ENCODE peak calls at places on chromosomes 16 and 17, in nine cellular contexts. I is adrenal gland, T is sigmoid colon, R is HCT116, P is A549, O is Peyer's patch, V is H1, U is uterus, G is heart left ventricle. J is an unnamed sample.

GRCh38 chr17:41308251-41308917 is 725 bp downstream of the KRTAP16-1 start:
- DNase-seq in I (peak), V (no peak), G (peak), O (peak), T (no peak), R (no peak), U (no peak), P (no peak), J (peak)

GRCh38 chr16:85421338-85422123 is 191.6 kb upstream of the GSE1 start:
- DNase-seq in I (no peak), V (no peak), R (no peak), O (no peak), T (peak), P (no peak), G (no peak), U (no peak), J (peak)

GRCh38 chr16:75345711-75346110 is 87.6 kb downstream of the CFDP1 start:
- DNase-seq in T (no peak), P (no peak), V (no peak), O (no peak), I (peak), U (no peak), R (no peak), G (no peak), J (no peak)

GRCh38 chr17:38469875-38470274 is 41.6 kb downstream of the ARHGAP23 start:
- DNase-seq in G (no peak), I (no peak), R (no peak), T (no peak), U (peak), V (no peak), O (no peak), P (no peak), J (no peak)

GRCh38 chr17:34755981-34756669 is 176.7 kb downstream of the TMEM132E start:
- DNase-seq in U (no peak), P (no peak), R (no peak), T (peak), I (no peak), V (no peak), G (no peak), O (no peak), J (no peak)

GRCh38 chr17:34236341-34236892 is 18.7 kb upstream of the CCL2 start:
- DNase-seq in V (no peak), P (no peak), U (no peak), R (no peak), T (no peak), O (no peak), G (no peak), I (no peak), J (no peak)

GRCh38 chr17:57823469-57824401 is 26.1 kb downstream of the MRPS23 start:
- DNase-seq in P (peak), O (no peak), R (no peak), V (no peak), U (no peak), I (no peak), G (no peak), T (no peak), J (no peak)

GRCh38 chr17:57604771-57605733 is 140.0 kb downstream of the CCDC182 start:
- DNase-seq in O (no peak), G (peak), I (peak), T (peak), R (no peak), V (no peak), P (no peak), U (peak), J (peak)

GRCh38 chr16:86464044-86464443 is 46.3 kb upstream of the FOXF1 start:
- DNase-seq in O (no peak), P (no peak), U (no peak), T (no peak), V (no peak), I (no peak), G (no peak), R (no peak), J (no peak)

GRCh38 chr17:79413591-79413990 is 197.3 kb downstream of the RBFOX3 start:
- DNase-seq in I (no peak), G (no peak), V (no peak), R (no peak), T (no peak), O (no peak), U (no peak), P (no peak), J (peak)

GRCh38 chr17:62792122-62792800 is 15.9 kb downstream of the MARCHF10 start:
- DNase-seq in U (no peak), T (no peak), G (no peak), P (peak), R (peak), I (peak), O (no peak), V (no peak), J (no peak)

GRCh38 chr17:73072254-73072962 is 20.1 kb downstream of the SLC39A11 start:
- DNase-seq in R (no peak), P (no peak), T (no peak), I (no peak), U (no peak), V (no peak), O (no peak), G (no peak), J (no peak)

GRCh38 chr16:89782489-89782888 is 34.0 kb downstream of the FANCA start:
- DNase-seq in I (no peak), O (no peak), R (no peak), P (no peak), V (no peak), G (no peak), T (no peak), U (no peak), J (no peak)

GRCh38 chr16:78895661-78896060 is 704.9 kb downstream of the MAF start:
- DNase-seq in G (no peak), P (no peak), I (no peak), T (no peak), U (no peak), R (no peak), V (no peak), O (no peak), J (peak)

GRCh38 chr16:58814348-58814801 is 80.3 kb upstream of the GOT2 start:
- DNase-seq in P (peak), O (no peak), V (peak), G (peak), R (peak), I (peak), U (peak), T (no peak), J (peak)

GRCh38 chr17:40399185-40399584 is 18.5 kb downstream of the TOP2A start:
- DNase-seq in O (no peak), T (no peak), I (no peak), P (peak), R (peak), V (no peak), U (no peak), G (no peak), J (no peak)

GRCh38 chr17:37117743-37118142 is 169.0 kb downstream of the AATF start:
- DNase-seq in I (no peak), G (no peak), R (no peak), O (no peak), U (no peak), T (no peak), P (no peak), V (no peak), J (peak)

GRCh38 chr16:4675864-4676786 is 17.2 kb upstream of the NUDT16L1 start:
- DNase-seq in V (no peak), P (no peak), G (no peak), U (no peak), T (no peak), O (no peak), I (peak), R (no peak), J (no peak)

GRCh38 chr17:36705651-36706436 is 104.5 kb downstream of the MRM1 start:
- DNase-seq in P (peak), R (peak), O (no peak), I (peak), V (no peak), T (no peak), G (no peak), U (no peak), J (peak)

GRCh38 chr16:4772351-4772750 is 5.4 kb upstream of the ZNF500 start:
- DNase-seq in O (no peak), U (no peak), I (no peak), T (no peak), V (no peak), G (no peak), P (no peak), R (no peak), J (no peak)

GRCh38 chr16:59632266-59632855 is 898.2 kb upstream of the GOT2 start:
- DNase-seq in P (peak), R (no peak), V (no peak), O (no peak), U (no peak), G (no peak), I (no peak), T (no peak), J (no peak)

GRCh38 chr17:75845058-75845711 is 981 bp upstream of the UNC13D start:
- DNase-seq in O (peak), G (peak), I (peak), R (peak), V (peak), T (peak), P (peak), U (peak), J (peak)

GRCh38 chr17:1449412-1449967 is 6.5 kb downstream of the CRK start:
- DNase-seq in T (no peak), U (no peak), O (no peak), V (no peak), P (no peak), R (no peak), I (no peak), G (no peak), J (no peak)

GRCh38 chr17:16100737-16101400 is 101.2 kb downstream of the TTC19 start:
- DNase-seq in V (no peak), O (no peak), R (no peak), I (no peak), G (no peak), U (no peak), T (no peak), P (no peak), J (no peak)

GRCh38 chr16:89431158-89431584 is 59.2 kb downstream of the ANKRD11 start:
- DNase-seq in U (no peak), I (peak), R (no peak), O (peak), P (peak), V (no peak), G (no peak), T (peak), J (peak)

GRCh38 chr16:47460755-47461597 is at the start of the genes ITFG1 and PHKB:
- DNase-seq in O (peak), I (peak), V (peak), T (peak), R (peak), G (peak), U (peak), P (peak), J (peak)
- TF ChIP-seq POLR2A in O (peak), I (peak), V (peak), T (peak), R (peak), G (peak), U (peak), P (peak), J (no peak)

GRCh38 chr16:69590590-69590989 is 24.8 kb downstream of the NFAT5 start:
- DNase-seq in R (no peak), V (no peak), G (no peak), P (no peak), U (no peak), O (no peak), T (no peak), I (no peak), J (no peak)
- H3K27ac ChIP-seq in R (no peak), V (no peak), G (no peak), P (peak), U (no peak), O (no peak), T (no peak), I (no peak), J (no peak)

DNA sequence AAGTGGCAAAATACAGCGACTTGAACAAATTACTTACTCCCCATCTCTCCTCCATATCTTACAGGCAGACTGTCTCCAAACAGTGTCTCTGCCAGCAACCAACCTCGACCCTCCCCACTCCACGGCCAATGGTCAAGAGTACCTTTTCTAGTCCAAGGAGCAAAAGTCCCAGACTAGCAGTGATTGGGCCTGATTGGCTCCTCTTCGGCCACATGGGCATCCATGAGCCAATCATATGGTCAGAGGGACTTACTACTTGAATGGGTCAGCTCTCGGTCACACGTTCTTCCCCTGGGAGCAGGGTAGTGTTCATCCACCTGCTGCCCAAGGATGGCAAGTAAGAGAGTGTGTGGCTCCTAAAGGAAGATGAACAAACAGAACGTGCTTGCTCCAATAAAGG is 84.6 kb downstream of the C16orf78 start:
- DNase-seq in G (no peak), R (no peak), U (no peak), I (no peak), V (no peak), T (peak), P (no peak), O (no peak), J (no peak)
- TF ChIP-seq POLR2A in G (no peak), R (no peak), U (no peak), I (no peak), V (no peak), T (no peak), P (no peak), O (no peak), J (no peak)

DNA sequence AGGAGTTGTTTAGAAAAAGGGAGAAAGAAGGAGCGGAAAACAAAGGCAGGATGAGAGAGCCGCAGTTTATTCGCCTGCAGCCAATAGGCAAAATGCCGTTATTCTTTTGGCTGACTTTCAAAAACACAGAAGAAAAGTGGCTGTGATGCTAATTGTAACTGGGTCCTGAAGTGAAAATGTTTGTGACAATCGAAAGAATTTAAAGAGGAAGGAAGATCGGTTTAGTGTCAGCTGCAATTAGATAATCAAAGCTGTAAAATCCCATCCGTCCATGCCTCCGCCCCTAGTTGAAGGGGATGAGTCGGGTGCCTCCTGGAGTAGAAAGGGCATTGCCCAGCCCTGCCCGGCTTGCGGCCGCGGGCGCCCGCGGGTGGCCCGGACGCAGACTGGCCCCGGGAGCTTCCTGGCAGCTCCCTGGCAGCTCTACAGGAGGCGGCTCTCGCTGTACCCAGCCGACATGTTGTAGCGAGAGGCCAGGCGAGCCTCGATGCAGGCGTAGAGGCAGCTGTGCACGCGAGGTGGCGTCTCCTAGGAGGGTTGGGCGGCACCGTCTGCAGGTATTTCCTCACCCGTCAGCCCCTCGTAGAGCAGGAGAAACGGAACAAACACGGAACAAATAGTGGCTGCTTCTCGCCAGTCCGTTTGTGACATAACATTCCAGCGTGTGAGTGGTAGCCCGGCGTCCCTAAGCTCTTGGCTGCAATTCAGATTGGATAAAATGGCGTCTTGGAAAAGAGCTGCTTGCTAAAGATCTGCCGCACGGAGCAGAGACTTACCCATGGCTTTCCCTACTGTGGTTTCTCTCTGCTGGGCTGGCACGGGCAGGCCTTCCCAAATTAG is 82.3 kb downstream of the TNRC6C start:
- DNase-seq in R (peak), V (no peak), T (peak), I (peak), U (peak), P (peak), O (peak), G (peak), J (peak)
- H3K27ac ChIP-seq in R (peak), V (no peak), T (peak), I (peak), U (peak), P (peak), O (peak), G (peak), J (peak)

DNA sequence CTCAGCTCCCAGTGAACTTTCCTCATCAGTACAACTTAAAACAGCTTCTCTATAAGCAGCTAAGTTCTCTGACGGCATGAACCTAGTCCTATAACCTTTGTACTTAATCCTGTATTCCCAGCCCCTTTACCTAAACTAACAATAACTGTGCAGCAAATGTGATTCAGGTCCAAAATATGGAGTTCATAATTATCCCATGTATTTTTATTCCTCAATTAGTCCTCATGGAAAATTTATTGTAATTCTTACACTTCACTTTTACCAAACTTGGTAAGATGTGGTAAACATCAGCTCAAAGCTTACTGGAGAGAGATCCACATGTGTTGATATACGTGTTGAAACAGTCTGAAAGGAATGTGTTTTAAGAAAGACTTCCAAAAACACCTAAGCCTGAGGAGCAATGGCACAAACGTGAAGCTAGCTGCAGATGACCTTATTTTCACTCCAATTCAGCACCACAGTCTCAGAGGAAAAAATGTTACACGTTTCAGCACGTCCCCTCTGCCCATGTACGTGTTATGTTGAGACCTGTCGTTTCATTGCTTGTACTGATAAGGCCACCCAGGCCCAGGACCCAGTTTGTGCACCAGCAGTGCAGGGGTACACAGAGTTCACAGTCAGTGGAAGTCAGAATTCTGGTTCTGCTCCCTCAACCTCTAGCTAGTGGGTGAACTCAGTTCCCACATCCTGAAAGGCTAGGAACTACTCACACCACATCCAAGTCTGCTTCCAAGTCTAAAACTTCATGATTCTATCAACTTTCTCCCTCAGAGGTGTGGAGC is 7.1 kb downstream of the USP31 start:
- DNase-seq in I (no peak), T (no peak), O (no peak), V (no peak), G (peak), P (no peak), U (no peak), R (no peak), J (no peak)
- TF ChIP-seq POLR2A in I (no peak), T (no peak), O (no peak), V (no peak), G (no peak), P (no peak), U (no peak), R (no peak), J (no peak)

DNA sequence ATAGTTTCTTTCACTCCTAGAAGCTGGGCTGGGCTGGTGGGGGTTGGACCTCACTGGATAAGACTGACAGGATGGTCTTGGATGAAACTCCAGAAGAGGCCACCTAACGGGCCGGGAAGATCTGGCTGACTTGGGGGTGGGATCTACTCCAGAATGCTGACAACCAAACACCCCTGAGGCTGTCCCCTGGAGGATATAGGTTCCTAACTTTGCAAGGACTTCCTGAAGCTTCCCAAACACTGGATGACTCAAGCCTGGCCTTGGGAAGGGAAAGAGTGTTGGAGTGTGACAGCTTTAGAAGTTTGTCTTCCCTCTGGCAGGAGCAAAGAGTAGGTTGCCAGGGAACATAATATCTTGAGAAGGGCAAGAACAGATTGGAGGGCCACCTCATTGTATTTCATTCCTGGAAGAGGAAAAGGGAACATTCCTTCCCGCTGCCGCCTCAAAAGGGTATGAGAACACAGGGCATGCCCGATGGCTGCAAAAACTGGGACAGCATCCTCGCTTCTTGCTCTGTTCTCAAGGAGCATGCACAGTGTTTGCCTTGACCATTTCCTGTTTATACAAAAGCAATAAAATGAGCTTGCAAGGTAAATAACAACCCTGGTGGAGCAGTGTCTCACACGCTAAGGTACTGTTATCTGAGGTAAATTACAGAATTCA is 6.8 kb upstream of the CYB5B start:
- DNase-seq in U (no peak), T (no peak), G (no peak), P (peak), O (no peak), V (no peak), R (no peak), I (peak), J (peak)
- H3K27ac ChIP-seq in U (peak), T (no peak), G (no peak), P (peak), O (peak), V (no peak), R (peak), I (peak), J (peak)

GRCh38 chr17:28552201-28552999 is at the start of gene UNC119:
- DNase-seq in G (peak), O (peak), V (no peak), I (peak), U (peak), R (no peak), T (peak), P (peak), J (peak)
- TF ChIP-seq POLR2A in G (peak), O (peak), V (peak), I (peak), U (peak), R (peak), T (peak), P (peak), J (peak)

DNA sequence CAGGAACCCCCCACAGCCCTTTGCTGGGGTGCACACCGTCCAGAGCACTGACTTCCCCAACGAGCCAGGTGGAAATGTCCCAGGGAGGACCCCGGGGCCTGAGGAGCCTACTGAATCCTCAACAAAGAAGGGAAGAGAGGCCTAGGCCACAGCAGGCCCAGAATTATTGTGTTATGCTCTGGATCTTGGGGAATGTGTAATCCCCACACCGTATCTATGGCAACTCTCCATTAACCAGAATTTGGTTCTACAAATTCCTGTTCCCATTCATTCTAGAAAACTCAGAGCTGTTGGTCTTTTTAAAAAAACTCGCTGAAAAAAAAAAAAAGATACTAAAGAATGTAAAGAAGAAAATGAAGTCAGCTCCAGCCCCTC is 69.7 kb downstream of the SREBF1 start:
- DNase-seq in I (no peak), G (no peak), U (no peak), P (no peak), R (no peak), V (no peak), T (no peak), O (no peak), J (no peak)
- H3K27ac ChIP-seq in I (no peak), G (no peak), U (no peak), P (peak), R (no peak), V (no peak), T (peak), O (no peak), J (peak)

GRCh38 chr16:23182675-23183485 is at the start of gene SCNN1G:
- DNase-seq in T (no peak), P (no peak), V (no peak), I (no peak), O (peak), U (peak), G (peak), R (no peak), J (peak)
- TF ChIP-seq POLR2A in T (no peak), P (no peak), V (no peak), I (no peak), O (no peak), U (no peak), G (no peak), R (no peak), J (no peak)